ENCODE peak calls at places on chromosome 6, in eight cellular contexts. R is GM10248, D is HCT116, Z is GM23338, M is AG09309, T is psoas muscle, U is Calu3, L is endodermal cell. A is an unnamed sample.

GRCh38 chr6:158879180-158879579 is 60.0 kb upstream of the EZR start:
- DNase-seq in M (no peak), R (no peak), L (no peak), T (no peak), Z (peak), U (no peak), D (no peak), A (no peak)

GRCh38 chr6:90249458-90249857 is 47.2 kb downstream of the BACH2 start:
- DNase-seq in U (no peak), L (no peak), R (no peak), D (no peak), M (no peak), Z (no peak), T (no peak), A (no peak)

GRCh38 chr6:16432075-16433032 is 194.0 kb downstream of the GMPR start:
- DNase-seq in L (no peak), Z (no peak), R (no peak), M (no peak), U (no peak), D (no peak), T (no peak), A (no peak)

GRCh38 chr6:166743415-166743814 is 116.4 kb upstream of the RPS6KA2 start:
- DNase-seq in R (no peak), L (peak), M (no peak), Z (no peak), T (no peak), U (no peak), D (no peak), A (no peak)

GRCh38 chr6:16130437-16130891 is 1.6 kb downstream of the MYLIP start:
- DNase-seq in Z (no peak), M (no peak), T (no peak), D (no peak), R (no peak), L (no peak), U (peak), A (peak)

GRCh38 chr6:37696220-37696840 is 1.4 kb downstream of the MDGA1 start:
- DNase-seq in D (no peak), M (no peak), Z (peak), T (peak), R (peak), L (peak), U (no peak), A (peak)

GRCh38 chr6:48378874-48379407 is 267.9 kb upstream of the PTCHD4 start:
- DNase-seq in Z (no peak), T (no peak), U (no peak), L (no peak), M (no peak), R (no peak), D (no peak), A (no peak)

GRCh38 chr6:112308476-112308875 is 38.7 kb upstream of the RFPL4B start:
- DNase-seq in D (no peak), U (no peak), M (peak), L (no peak), R (no peak), T (no peak), Z (no peak), A (no peak)

GRCh38 chr6:107264357-107264831 is 149.1 kb upstream of the BEND3 start:
- DNase-seq in D (no peak), L (no peak), T (no peak), R (no peak), M (no peak), Z (no peak), U (peak), A (no peak)

GRCh38 chr6:96762599-96762998 is 74.7 kb downstream of the GPR63 start:
- DNase-seq in D (no peak), M (no peak), U (no peak), R (no peak), Z (no peak), T (no peak), L (no peak), A (no peak)

GRCh38 chr6:37204014-37204751 is 34.2 kb downstream of the PIM1 start:
- DNase-seq in T (no peak), L (no peak), U (peak), Z (no peak), D (no peak), M (no peak), R (no peak), A (no peak)

GRCh38 chr6:99490608-99491007 is 24.6 kb downstream of the USP45 start:
- DNase-seq in T (no peak), L (no peak), U (no peak), Z (no peak), R (no peak), D (no peak), M (no peak), A (no peak)

GRCh38 chr6:149896491-149896890 is 1.4 kb downstream of the RAET1E start:
- DNase-seq in T (no peak), Z (no peak), U (no peak), D (no peak), M (no peak), L (no peak), R (no peak), A (no peak)

GRCh38 chr6:166036321-166037105 is 131.1 kb downstream of the TBXT start:
- DNase-seq in R (no peak), L (no peak), D (no peak), U (no peak), T (no peak), M (no peak), Z (no peak), A (no peak)

GRCh38 chr6:56037587-56037986 is 162.2 kb upstream of the BMP5 start:
- DNase-seq in D (no peak), U (no peak), Z (no peak), R (no peak), L (no peak), M (no peak), T (no peak), A (no peak)

GRCh38 chr6:43263314-43264178 is 20.3 kb downstream of the TTBK1 start:
- DNase-seq in L (peak), R (peak), T (peak), M (peak), U (peak), Z (peak), D (peak), A (peak)

GRCh38 chr6:168155821-168156741 is 77.1 kb upstream of the FRMD1 start:
- DNase-seq in R (no peak), Z (no peak), U (no peak), D (no peak), T (no peak), L (peak), M (no peak), A (no peak)

GRCh38 chr6:109008061-109008460 is 86.6 kb downstream of the SESN1 start:
- DNase-seq in M (no peak), T (no peak), Z (no peak), U (no peak), D (no peak), L (no peak), R (peak), A (no peak)

GRCh38 chr6:158095031-158095430 is 73.0 kb downstream of the SERAC1 start:
- DNase-seq in T (no peak), D (no peak), R (no peak), M (no peak), U (no peak), L (no peak), Z (no peak), A (no peak)

GRCh38 chr6:104689551-104690205 is 170.0 kb downstream of the HACE1 start:
- DNase-seq in M (no peak), T (no peak), U (no peak), Z (no peak), L (peak), R (no peak), D (peak), A (no peak)

GRCh38 chr6:13615802-13616140 is 636 bp downstream of the NOL7 start:
- DNase-seq in Z (peak), T (peak), L (peak), U (peak), D (no peak), R (peak), M (no peak), A (peak)

GRCh38 chr6:4129446-4129845 is 5.9 kb downstream of the ECI2 start:
- DNase-seq in U (no peak), L (no peak), D (no peak), R (no peak), M (no peak), T (no peak), Z (no peak), A (no peak)

GRCh38 chr6:156846845-156847599 is 69.8 kb downstream of the ARID1B start:
- DNase-seq in T (no peak), R (no peak), U (no peak), Z (peak), L (no peak), M (no peak), D (no peak), A (no peak)

GRCh38 chr6:67630146-67630545 is 1004.9 kb upstream of the ADGRB3 start:
- DNase-seq in M (no peak), T (no peak), D (no peak), L (no peak), R (no peak), U (no peak), Z (no peak), A (no peak)

GRCh38 chr6:166251196-166251595 is 57.0 kb downstream of the PRR18 start:
- DNase-seq in D (no peak), T (no peak), R (no peak), M (no peak), Z (no peak), L (no peak), U (no peak), A (no peak)

GRCh38 chr6:7166410-7167293 is 58.9 kb downstream of the RREB1 start:
- DNase-seq in Z (no peak), U (no peak), T (no peak), D (no peak), R (no peak), L (peak), M (no peak), A (no peak)

GRCh38 chr6:7107578-7108195 is at the start of gene RREB1:
- DNase-seq in T (peak), Z (peak), R (peak), U (peak), L (peak), D (peak), M (no peak), A (peak)

GRCh38 chr6:142732790-142733189 is 212.2 kb downstream of the HIVEP2 start:
- DNase-seq in M (no peak), L (no peak), D (no peak), T (no peak), U (no peak), R (no peak), Z (no peak), A (no peak)

GRCh38 chr6:66926060-66926459 is 1219.0 kb upstream of the EYS start:
- DNase-seq in U (no peak), T (no peak), L (no peak), Z (peak), M (no peak), D (peak), R (no peak), A (no peak)

GRCh38 chr6:31979238-31979898 is 2.5 kb upstream of the C4A start:
- DNase-seq in D (no peak), L (no peak), R (no peak), M (no peak), U (no peak), T (no peak), Z (no peak), A (no peak)

GRCh38 chr6:25835442-25836283 is 3.8 kb upstream of the SLC17A1 start:
- DNase-seq in U (no peak), Z (peak), T (no peak), D (no peak), M (no peak), R (no peak), L (peak), A (no peak)

GRCh38 chr6:149233056-149233715 is 84.3 kb upstream of the TAB2 start:
- DNase-seq in D (peak), R (no peak), M (peak), Z (no peak), T (no peak), L (peak), U (peak), A (no peak)

GRCh38 chr6:98808522-98809210 is 25.7 kb upstream of the POU3F2 start:
- DNase-seq in Z (no peak), L (no peak), R (no peak), M (no peak), D (no peak), U (no peak), T (no peak), A (no peak)

GRCh38 chr6:133241088-133241900 is at the start of gene EYA4:
- DNase-seq in Z (peak), T (peak), D (no peak), L (peak), R (peak), U (peak), M (no peak), A (no peak)

GRCh38 chr6:133243723-133244122 is 2.6 kb downstream of the EYA4 start:
- DNase-seq in L (no peak), Z (no peak), R (no peak), D (no peak), U (no peak), T (no peak), M (no peak), A (no peak)

GRCh38 chr6:133242761-133243590 is 1.8 kb downstream of the EYA4 start:
- DNase-seq in T (peak), L (peak), M (no peak), Z (peak), D (no peak), U (peak), R (no peak), A (no peak)

GRCh38 chr6:133241901-133242760 is 974 bp downstream of the EYA4 start:
- DNase-seq in R (peak), L (peak), U (peak), D (no peak), Z (peak), T (peak), M (no peak), A (no peak)

GRCh38 chr6:133240511-133241087 is 558 bp upstream of the EYA4 start:
- DNase-seq in T (peak), M (no peak), R (peak), Z (peak), U (peak), D (no peak), L (peak), A (no peak)
- TF ChIP-seq CTCF in T (peak), M (no peak), R (no peak), Z (peak), U (peak), D (no peak), L (peak), A (no peak)

GRCh38 chr6:129663531-129663930 is 46.4 kb downstream of the ARHGAP18 start:
- DNase-seq in D (no peak), L (no peak), Z (no peak), M (no peak), U (no peak), R (no peak), T (no peak), A (no peak)
- TF ChIP-seq CTCF in D (peak), L (peak), Z (no peak), M (no peak), U (no peak), R (no peak), T (no peak), A (no peak)

GRCh38 chr6:146781836-146782235 is 183.1 kb downstream of the ADGB start:
- DNase-seq in T (no peak), R (no peak), D (no peak), U (no peak), Z (no peak), L (no peak), M (no peak), A (no peak)

GRCh38 chr6:146790561-146791091 is 191.9 kb downstream of the ADGB start:
- DNase-seq in Z (no peak), R (no peak), U (no peak), D (no peak), L (no peak), T (no peak), M (no peak), A (no peak)

GRCh38 chr6:146788115-146788514 is 189.3 kb downstream of the ADGB start:
- DNase-seq in U (no peak), T (no peak), M (no peak), Z (no peak), D (no peak), R (no peak), L (no peak), A (no peak)

GRCh38 chr6:146785001-146785585 is 186.3 kb downstream of the ADGB start:
- DNase-seq in U (peak), L (peak), Z (peak), R (no peak), M (no peak), D (peak), T (no peak), A (no peak)
- TF ChIP-seq CTCF in U (no peak), L (peak), Z (peak), R (peak), M (peak), D (peak), T (peak), A (peak)

GRCh38 chr6:169420912-169421543 is 167.4 kb upstream of the THBS2 start:
- DNase-seq in L (peak), R (no peak), D (peak), Z (peak), T (no peak), M (no peak), U (no peak), A (no peak)
- TF ChIP-seq CTCF in L (peak), R (peak), D (peak), Z (peak), T (peak), M (no peak), U (no peak), A (peak)

GRCh38 chr6:82889117-82889516 is 176.5 kb downstream of the UBE3D start:
- DNase-seq in T (no peak), D (no peak), M (no peak), U (no peak), R (no peak), Z (no peak), L (no peak), A (no peak)
- TF ChIP-seq CTCF in T (no peak), D (no peak), M (no peak), U (no peak), R (no peak), Z (no peak), L (no peak), A (no peak)

GRCh38 chr6:121319112-121319553 is 15.1 kb downstream of the TBC1D32 start:
- DNase-seq in U (no peak), Z (peak), T (no peak), R (peak), L (peak), M (no peak), D (no peak), A (no peak)
- TF ChIP-seq CTCF in U (no peak), Z (peak), T (peak), R (no peak), L (peak), M (peak), D (no peak), A (peak)

DNA sequence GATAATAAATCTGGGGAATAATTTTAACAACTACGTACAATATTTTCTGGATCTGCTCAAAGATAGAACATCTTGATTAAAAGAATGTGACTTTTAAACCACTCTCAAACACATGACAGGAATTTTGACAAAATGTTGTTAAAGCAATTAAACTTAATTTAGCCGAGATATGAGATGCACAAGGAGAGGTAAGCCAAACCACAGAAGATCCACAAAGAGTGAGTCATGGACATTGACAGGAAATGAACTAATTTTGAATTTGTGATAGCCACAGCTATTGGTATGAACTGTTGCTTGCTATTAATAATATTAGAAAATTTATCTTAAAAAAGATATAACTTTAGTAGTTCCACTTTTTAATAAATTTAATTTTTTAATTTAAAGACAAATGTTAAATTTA is 27.8 kb upstream of the VGLL2 start:
- DNase-seq in L (no peak), R (no peak), U (no peak), D (no peak), M (no peak), Z (no peak), T (no peak), A (no peak)
- TF ChIP-seq CTCF in L (no peak), R (no peak), U (no peak), D (no peak), M (no peak), Z (no peak), T (no peak), A (no peak)

DNA sequence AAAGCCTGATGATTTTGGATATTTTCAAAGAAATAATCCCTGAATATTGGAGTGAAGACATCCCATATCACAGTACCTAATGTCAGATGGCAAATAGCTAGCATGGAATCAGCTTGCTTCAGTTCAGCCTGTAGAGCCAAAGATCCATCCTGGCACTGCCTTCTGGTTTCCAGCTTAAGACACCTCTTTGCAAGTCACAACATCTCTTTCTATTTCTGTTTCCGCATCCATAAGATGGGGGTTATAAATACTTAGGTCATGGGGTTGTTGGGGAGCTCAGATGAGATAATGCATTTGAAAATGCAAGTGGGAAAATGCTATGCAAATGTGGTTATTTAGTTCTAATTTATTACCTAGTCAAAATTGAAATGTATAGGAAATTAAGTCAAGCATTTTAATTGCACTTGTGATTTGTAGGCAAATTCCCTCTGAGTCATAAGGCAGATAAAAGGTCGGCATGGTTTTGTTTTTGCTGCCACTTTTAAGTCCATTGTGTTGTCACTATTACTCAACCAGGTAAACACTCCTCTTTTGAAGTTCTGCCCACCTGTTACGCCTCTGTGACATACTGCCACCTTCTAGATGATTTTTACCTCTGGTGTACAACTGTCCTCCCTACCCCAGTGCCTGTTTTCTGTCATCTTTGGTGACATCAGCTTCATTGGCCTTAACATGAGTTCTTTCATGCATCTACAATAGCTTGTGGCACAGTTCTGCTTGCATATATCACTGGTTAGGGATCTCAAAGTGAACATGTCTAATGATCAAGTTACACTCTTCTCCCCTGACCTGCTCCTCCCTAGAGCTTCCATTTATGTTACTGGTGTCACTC is 96.6 kb downstream of the CDKAL1 start:
- DNase-seq in T (no peak), Z (no peak), U (no peak), D (peak), M (no peak), L (no peak), R (peak), A (no peak)
- TF ChIP-seq CTCF in T (no peak), Z (no peak), U (no peak), D (no peak), M (no peak), L (no peak), R (no peak), A (no peak)

DNA sequence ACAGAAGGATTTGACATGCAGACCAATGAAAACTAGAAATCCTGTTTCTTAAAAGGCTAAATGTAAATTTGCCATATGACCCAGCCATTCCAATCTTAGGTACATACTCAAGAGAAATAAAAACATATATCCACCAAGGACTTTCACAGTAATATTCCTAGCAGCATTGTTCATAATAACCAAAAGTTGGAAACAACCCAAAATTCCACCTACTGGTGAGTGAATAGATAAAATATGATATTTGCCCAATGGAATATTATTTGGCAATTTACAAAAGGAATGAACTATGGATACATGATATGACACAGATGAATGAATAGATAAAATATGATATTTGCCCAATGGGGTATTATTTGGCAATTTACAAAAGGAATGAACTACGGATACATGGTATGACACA is 22.7 kb downstream of the MTCL3 start:
- DNase-seq in U (no peak), L (no peak), R (no peak), M (no peak), D (no peak), Z (no peak), T (no peak), A (no peak)
- TF ChIP-seq CTCF in U (no peak), L (no peak), R (no peak), M (no peak), D (peak), Z (no peak), T (no peak), A (no peak)

A was measured in natural killer cell.